ENCODE peak calls at places on chromosomes 4 and X, in five cellular contexts. X, Y, Z, L and Q are unnamed samples.

GRCh38 chrX:15146515-15146914 is 123.4 kb downstream of the ASB9 start:
- DNase-seq in X (no peak), Y (no peak), Z (peak; percentile 22), L (peak; percentile 58), Q (peak; percentile 17)

GRCh38 chr4:88706574-88706973 is 8.9 kb upstream of the NAP1L5 start:
- DNase-seq in X (no peak), Y (peak; percentile 58), Z (peak; percentile 60), L (peak; percentile 67), Q (peak; percentile 83)

GRCh38 chr4:90660672-90661071 is 533.5 kb downstream of the CCSER1 start:
- DNase-seq in X (no peak), Y (no peak), Z (no peak), L (no peak), Q (no peak)

GRCh38 chr4:113445286-113445685 is 316.3 kb downstream of the CAMK2D start:
- DNase-seq in X (no peak), Y (peak; percentile 97), Z (no peak), L (peak; percentile 82), Q (peak; percentile 96)

GRCh38 chrX:71935542-71935941 is 24.9 kb downstream of the NHSL2 start:
- DNase-seq in X (no peak), Y (no peak), Z (peak; percentile 52), L (no peak), Q (no peak)

GRCh38 chr4:145868637-145869409 is 69.8 kb downstream of the ZNF827 start:
- DNase-seq in X (no peak), Y (no peak), Z (no peak), L (peak; percentile 46), Q (peak; percentile 35)

GRCh38 chr4:6196871-6197270 is 3.5 kb downstream of the JAKMIP1 start:
- DNase-seq in X (no peak), Y (no peak), Z (no peak), L (no peak), Q (no peak)

GRCh38 chr4:139841464-139842195 is 176.0 kb downstream of the MGST2 start:
- DNase-seq in X (no peak), Y (no peak), Z (peak; percentile 78), L (no peak), Q (no peak)

GRCh38 chr4:151276787-151277557 is at the start of gene PRSS48:
- DNase-seq in X (no peak), Y (peak; percentile 11), Z (peak; percentile 95), L (peak; percentile 61), Q (peak; percentile 64)

GRCh38 chr4:113080050-113080449 is 30.6 kb downstream of the ANK2 start:
- DNase-seq in X (no peak), Y (no peak), Z (peak; percentile 69), L (no peak), Q (peak; percentile 66)

GRCh38 chr4:140088317-140088967 is 65.5 kb downstream of the MAML3 start:
- DNase-seq in X (no peak), Y (peak; percentile 54), Z (peak; percentile 69), L (no peak), Q (peak; percentile 34)

GRCh38 chr4:172009461-172009860 is 196.3 kb downstream of the GALNTL6 start:
- DNase-seq in X (no peak), Y (peak; percentile 11), Z (no peak), L (no peak), Q (no peak)

DNA sequence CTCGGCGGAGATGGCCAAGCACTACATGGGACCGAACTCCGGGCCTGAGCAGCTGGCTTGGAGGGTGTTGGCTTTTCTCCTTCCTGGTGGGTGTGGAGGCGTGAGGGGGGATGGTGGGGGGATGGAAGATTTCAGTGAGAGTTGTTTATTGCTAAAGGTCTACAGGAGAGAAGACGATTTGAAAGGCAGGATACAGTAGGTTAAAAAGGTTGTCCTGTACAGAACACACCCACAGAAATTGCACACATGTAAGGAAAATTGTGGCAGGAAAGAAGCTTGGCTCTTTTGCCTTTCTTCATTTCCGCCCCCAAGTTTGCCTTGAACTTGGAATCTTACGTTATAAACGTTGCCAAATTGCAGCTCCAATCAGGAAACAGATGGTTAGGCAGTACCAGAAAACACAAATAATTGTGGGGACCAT is 74.1 kb upstream of the STOX2 start:
- DNase-seq in X (no peak), Y (no peak), Z (no peak), L (no peak), Q (no peak)
- H3K27me3 ChIP-seq in X (no peaks in the 10 kb centered on the region), Y (no peaks in the 10 kb centered on the region), Z (no peaks in the 10 kb centered on the region), L (no peaks in the 10 kb centered on the region), Q (no peaks in the 10 kb centered on the region)

GRCh38 chr4:8198206-8198905 is 734 bp upstream of the SH3TC1 start:
- DNase-seq in X (no peak), Y (no peak), Z (no peak), L (no peak), Q (no peak)
- H3K4me1 ChIP-seq in X (peaks cover 63% of the 10 kb centered on the region), Y (peaks cover 22% of the 10 kb centered on the region), Z (no peaks in the 10 kb centered on the region), L (peaks cover 18% of the 10 kb centered on the region), Q (peaks cover 8% of the 10 kb centered on the region)

GRCh38 chr4:94454405-94454804 is 2.7 kb downstream of the PDLIM5 start:
- DNase-seq in X (no peak), Y (no peak), Z (no peak), L (peak; percentile 34), Q (peak; percentile 59)
- H3K4me3 ChIP-seq in X (peak overlapping the region; percentile 99), Y (peak overlapping the region; percentile 99), Z (no peak overlapping the region), L (peak overlapping the region; percentile 93), Q (peak overlapping the region; percentile 98)

GRCh38 chr4:4875611-4876010 is 16.1 kb downstream of the MSX1 start:
- DNase-seq in X (no peak), Y (no peak), Z (no peak), L (no peak), Q (no peak)
- H3K27me3 ChIP-seq in X (peaks cover 29% of the 10 kb centered on the region), Y (peaks cover 63% of the 10 kb centered on the region), Z (peaks cover 39% of the 10 kb centered on the region), L (peaks cover 29% of the 10 kb centered on the region), Q (peaks cover 31% of the 10 kb centered on the region)

GRCh38 chr4:99822734-99823133 is 6.1 kb downstream of the DAPP1 start:
- DNase-seq in X (no peak), Y (no peak), Z (no peak), L (no peak), Q (no peak)

GRCh38 chr4:99827857-99828256 is 11.2 kb downstream of the DAPP1 start:
- DNase-seq in X (no peak), Y (no peak), Z (no peak), L (no peak), Q (no peak)

GRCh38 chr4:99826016-99826415 is 9.4 kb downstream of the DAPP1 start:
- DNase-seq in X (no peak), Y (no peak), Z (no peak), L (peak; percentile 22), Q (no peak)

GRCh38 chr4:99824070-99824599 is 7.5 kb downstream of the DAPP1 start:
- DNase-seq in X (no peak), Y (no peak), Z (no peak), L (no peak), Q (no peak)

GRCh38 chr4:99825272-99825671 is 8.6 kb downstream of the DAPP1 start:
- DNase-seq in X (no peak), Y (no peak), Z (no peak), L (no peak), Q (no peak)
- H3K4me1 ChIP-seq in X (peaks cover 14% of the 10 kb centered on the region), Y (no peaks in the 10 kb centered on the region), Z (no peaks in the 10 kb centered on the region), L (peaks cover 10% of the 10 kb centered on the region), Q (no peaks in the 10 kb centered on the region)